ENCODE peak calls at places on chromosomes 2 and 18, in ten cellular contexts. L, T, D, I, X, O, E, J, V and Q are unnamed samples.

GRCh38 chr18:60018801-60019462 is 119.1 kb downstream of the PMAIP1 start:
- DNase-seq in L (no peak), T (no peak), D (no peak), I (no peak), X (no peak), O (no peak), E (no peak), J (no peak), V (no peak), Q (no peak)

GRCh38 chr18:45024357-45025107 is 343.8 kb downstream of the SETBP1 start:
- DNase-seq in L (no peak), T (no peak), D (no peak), I (no peak), X (no peak), O (no peak), E (no peak), J (no peak), V (no peak), Q (no peak)

GRCh38 chr2:29033172-29033571 is 41.2 kb downstream of the PCARE start:
- DNase-seq in L (no peak), T (no peak), D (no peak), I (no peak), X (no peak), O (no peak), E (no peak), J (no peak), V (peak; percentile 18), Q (no peak)

GRCh38 chr2:215397632-215398341 is 38.1 kb downstream of the FN1 start:
- DNase-seq in L (peak; percentile 41), T (no peak), D (no peak), I (no peak), X (no peak), O (no peak), E (no peak), J (no peak), V (no peak), Q (no peak)

GRCh38 chr2:212364586-212364985 is 174.0 kb downstream of the ERBB4 start:
- DNase-seq in L (no peak), T (no peak), D (no peak), I (no peak), X (no peak), O (no peak), E (no peak), J (no peak), V (no peak), Q (no peak)

GRCh38 chr2:241608881-241609280 is 28.1 kb downstream of the THAP4 start:
- DNase-seq in L (no peak), T (no peak), D (no peak), I (no peak), X (no peak), O (no peak), E (no peak), J (no peak), V (no peak), Q (no peak)

GRCh38 chr18:6024740-6025139 is 129.4 kb upstream of the TMEM200C start:
- DNase-seq in L (no peak), T (no peak), D (no peak), I (no peak), X (no peak), O (no peak), E (no peak), J (no peak), V (no peak), Q (no peak)

GRCh38 chr2:64273524-64274398 is 129.5 kb upstream of the PELI1 start:
- DNase-seq in L (peak; percentile 41), T (no peak), D (peak; percentile 41), I (peak; percentile 60), X (peak; percentile 83), O (no peak), E (peak; percentile 55), J (peak; percentile 71), V (no peak), Q (no peak)

GRCh38 chr2:240985881-240986786 is 12.3 kb upstream of the SNED1 start:
- DNase-seq in L (no peak), T (no peak), D (peak; percentile 11), I (peak; percentile 6), X (peak; percentile 63), O (no peak), E (peak; percentile 44), J (peak; percentile 64), V (no peak), Q (no peak)

GRCh38 chr2:176132397-176133086 is 3.0 kb downstream of the HOXD8 start:
- DNase-seq in L (no peak), T (no peak), D (no peak), I (no peak), X (peak; percentile 46), O (no peak), E (no peak), J (peak; percentile 43), V (no peak), Q (peak; percentile 34)

GRCh38 chr2:12032975-12033374 is 286.5 kb downstream of the LPIN1 start:
- DNase-seq in L (no peak), T (no peak), D (no peak), I (no peak), X (no peak), O (no peak), E (no peak), J (no peak), V (no peak), Q (no peak)

GRCh38 chr2:86704482-86704971 is 15.6 kb upstream of the RMND5A start:
- DNase-seq in L (peak; percentile 75), T (no peak), D (no peak), I (no peak), X (no peak), O (no peak), E (no peak), J (no peak), V (no peak), Q (no peak)

GRCh38 chr18:79939096-79939495 is 12.4 kb downstream of the SLC66A2 start:
- DNase-seq in L (no peak), T (no peak), D (no peak), I (no peak), X (peak; percentile 12), O (no peak), E (no peak), J (no peak), V (no peak), Q (no peak)

GRCh38 chr2:69755862-69756467 is 14.0 kb downstream of the ANXA4 start:
- DNase-seq in L (no peak), T (no peak), D (no peak), I (no peak), X (no peak), O (no peak), E (no peak), J (no peak), V (no peak), Q (no peak)

DNA sequence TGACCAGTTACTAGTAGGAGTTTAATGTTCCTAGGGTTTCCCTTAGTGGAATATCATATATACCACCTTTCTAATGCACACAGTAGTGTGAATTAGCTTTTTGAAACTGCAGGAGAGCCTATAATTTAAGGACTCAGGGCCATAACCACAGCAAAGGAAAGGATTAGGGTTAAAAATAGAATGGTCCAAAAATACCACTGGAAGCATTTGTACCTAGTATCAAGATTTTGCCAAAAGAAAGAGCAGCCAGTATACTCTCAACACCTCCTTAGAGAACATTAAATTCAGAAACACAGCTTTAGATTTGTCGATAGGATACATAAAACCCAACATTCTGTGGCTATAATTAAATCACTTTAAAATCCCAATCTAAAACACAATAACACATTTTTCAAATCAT is 634.9 kb downstream of the EPHA4 start:
- DNase-seq in L (no peak), T (no peak), D (no peak), I (no peak), X (no peak), O (no peak), E (no peak), J (no peak), V (no peak), Q (no peak)
- H3K4me3 ChIP-seq in L (no peak overlapping the region), T (no peak overlapping the region), D (no peak overlapping the region), I (no peak overlapping the region), X (no peak overlapping the region), O (no peak overlapping the region), E (no peak overlapping the region), J (no peak overlapping the region), V (no peak overlapping the region), Q (no peak overlapping the region)

GRCh38 chr2:46325178-46325928 is 28.1 kb downstream of the EPAS1 start:
- DNase-seq in L (no peak), T (no peak), D (no peak), I (no peak), X (no peak), O (no peak), E (no peak), J (no peak), V (no peak), Q (no peak)

GRCh38 chr2:46323671-46324207 is 26.5 kb downstream of the EPAS1 start:
- DNase-seq in L (no peak), T (no peak), D (no peak), I (no peak), X (no peak), O (no peak), E (no peak), J (no peak), V (no peak), Q (no peak)

GRCh38 chr2:46327627-46328026 is 30.4 kb downstream of the EPAS1 start:
- DNase-seq in L (no peak), T (no peak), D (no peak), I (no peak), X (no peak), O (no peak), E (no peak), J (no peak), V (no peak), Q (no peak)

GRCh38 chr2:46328316-46328715 is 31.1 kb downstream of the EPAS1 start:
- DNase-seq in L (no peak), T (no peak), D (no peak), I (no peak), X (no peak), O (no peak), E (no peak), J (no peak), V (no peak), Q (no peak)

GRCh38 chr2:46326231-46326980 is 29.2 kb downstream of the EPAS1 start:
- DNase-seq in L (peak; percentile 66), T (no peak), D (no peak), I (no peak), X (no peak), O (no peak), E (no peak), J (no peak), V (no peak), Q (no peak)
- H3K4me1 ChIP-seq in L (peaks cover 34% of the 10 kb centered on the region), T (peaks cover 20% of the 10 kb centered on the region), D (peaks cover 24% of the 10 kb centered on the region), I (peaks cover 26% of the 10 kb centered on the region), X (peaks cover 20% of the 10 kb centered on the region), O (peaks cover 96% of the 10 kb centered on the region), E (peaks cover 8% of the 10 kb centered on the region), J (peaks cover 60% of the 10 kb centered on the region), V (no peaks in the 10 kb centered on the region), Q (peaks cover 3% of the 10 kb centered on the region)

GRCh38 chr18:13700153-13700552 is 26.2 kb downstream of the FAM210A start:
- DNase-seq in L (no peak), T (no peak), D (no peak), I (no peak), X (no peak), O (no peak), E (no peak), J (no peak), V (no peak), Q (no peak)

GRCh38 chr18:13703899-13704298 is 22.5 kb downstream of the FAM210A start:
- DNase-seq in L (no peak), T (no peak), D (no peak), I (no peak), X (no peak), O (no peak), E (no peak), J (no peak), V (peak; percentile 3), Q (no peak)
- H3K9me3 ChIP-seq in L (peaks cover 20% of the 10 kb centered on the region), T (no peaks in the 10 kb centered on the region), D (peaks cover 19% of the 10 kb centered on the region), I (no peaks in the 10 kb centered on the region), X (peaks cover 5% of the 10 kb centered on the region), O (no peaks in the 10 kb centered on the region), E (no peaks in the 10 kb centered on the region), J (no peaks in the 10 kb centered on the region), V (peaks cover 53% of the 10 kb centered on the region), Q (no peaks in the 10 kb centered on the region)

GRCh38 chr2:149027602-149028250 is 10.8 kb upstream of the LYPD6B start:
- DNase-seq in L (no peak), T (no peak), D (no peak), I (no peak), X (no peak), O (no peak), E (no peak), J (no peak), V (no peak), Q (no peak)
- H3K4me3 ChIP-seq in L (no peak overlapping the region), T (no peak overlapping the region), D (no peak overlapping the region), I (no peak overlapping the region), X (no peak overlapping the region), O (no peak overlapping the region), E (no peak overlapping the region), J (no peak overlapping the region), V (no peak overlapping the region), Q (no peak overlapping the region)